ENCODE peak calls at places on chromosomes 1 and 21, in six cellular contexts. M is astrocyte, K is RWPE1, B is AG04450, E is ovary, W is hepatocyte. T is an unnamed sample.

GRCh38 chr1:151819951-151820623 is 11.5 kb downstream of the RORC start:
- DNase-seq in W (no peak), E (no peak), B (no peak), M (no peak), K (peak), T (peak)

GRCh38 chr1:23422313-23422877 is 2.2 kb downstream of the TCEA3 start:
- DNase-seq in W (peak), E (peak), B (peak), K (no peak), M (peak), T (peak)

GRCh38 chr1:167645625-167646410 is 15.8 kb downstream of the RCSD1 start:
- DNase-seq in W (no peak), B (no peak), E (no peak), K (no peak), M (no peak), T (no peak)

GRCh38 chr1:245829861-245830260 is 675.1 kb downstream of the KIF26B start:
- DNase-seq in E (no peak), K (no peak), M (peak), B (no peak), W (no peak), T (no peak)

GRCh38 chr1:16092097-16092922 is 18.9 kb upstream of the FAM131C start:
- DNase-seq in W (no peak), E (no peak), K (no peak), B (no peak), M (no peak), T (no peak)

GRCh38 chr1:38125837-38126520 is 79.4 kb upstream of the POU3F1 start:
- DNase-seq in M (no peak), W (no peak), K (peak), E (no peak), B (no peak), T (no peak)

GRCh38 chr1:33725037-33725436 is 138.8 kb upstream of the HMGB4 start:
- DNase-seq in M (no peak), K (no peak), W (no peak), B (no peak), E (no peak), T (no peak)

GRCh38 chr1:185144233-185144632 is 12.5 kb downstream of the TRMT1L start:
- DNase-seq in W (no peak), M (peak), B (peak), K (peak), E (no peak), T (no peak)

GRCh38 chr1:162709132-162709860 is 77.0 kb downstream of the DDR2 start:
- DNase-seq in K (no peak), E (no peak), M (no peak), W (no peak), B (no peak), T (no peak)
- H3K27ac ChIP-seq in K (no peak), E (peak), M (no peak), W (no peak), B (no peak), T (peak)

DNA sequence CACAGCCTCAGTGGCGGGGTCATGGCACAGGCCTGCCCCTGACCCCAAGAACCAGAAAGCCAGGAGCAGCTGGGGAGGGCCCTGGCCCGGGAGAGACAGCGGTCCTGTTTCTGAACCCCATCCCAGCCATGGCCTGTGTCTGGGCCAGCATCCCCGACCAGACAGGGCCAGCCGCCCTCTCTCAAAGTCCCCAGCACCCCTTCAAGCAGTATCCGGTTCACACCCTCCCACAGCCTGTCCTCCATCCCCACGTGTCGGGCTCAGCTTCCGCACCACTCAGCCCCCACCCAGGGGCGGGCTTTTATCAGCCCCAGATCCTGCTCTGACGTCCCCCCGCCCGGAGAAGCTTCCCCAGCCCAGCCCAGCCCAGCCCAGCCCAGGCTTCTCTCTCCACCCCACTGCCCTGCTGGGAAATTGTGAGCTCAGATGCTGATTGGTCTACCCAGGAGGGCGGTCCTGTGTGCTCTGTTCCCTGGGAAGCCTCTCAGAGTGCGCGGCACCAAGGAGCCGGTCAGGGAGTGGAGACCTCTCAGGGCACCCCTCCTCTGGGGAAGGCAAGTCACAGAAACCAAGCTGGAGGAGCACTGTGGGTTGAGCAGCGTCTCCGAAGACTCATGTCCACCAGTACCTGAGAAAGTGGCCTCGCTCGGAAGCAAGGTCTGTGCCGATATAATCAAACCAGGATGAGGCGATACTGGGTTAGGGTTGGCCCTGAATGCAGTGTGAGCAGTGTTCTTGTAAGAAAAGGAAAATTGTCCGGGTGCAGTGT is 4.7 kb upstream of the FAAP20 start:
- DNase-seq in K (peak), M (peak), B (peak), E (peak), W (peak), T (peak)
- H3K27ac ChIP-seq in K (peak), M (peak), B (peak), E (peak), W (peak), T (peak)

DNA sequence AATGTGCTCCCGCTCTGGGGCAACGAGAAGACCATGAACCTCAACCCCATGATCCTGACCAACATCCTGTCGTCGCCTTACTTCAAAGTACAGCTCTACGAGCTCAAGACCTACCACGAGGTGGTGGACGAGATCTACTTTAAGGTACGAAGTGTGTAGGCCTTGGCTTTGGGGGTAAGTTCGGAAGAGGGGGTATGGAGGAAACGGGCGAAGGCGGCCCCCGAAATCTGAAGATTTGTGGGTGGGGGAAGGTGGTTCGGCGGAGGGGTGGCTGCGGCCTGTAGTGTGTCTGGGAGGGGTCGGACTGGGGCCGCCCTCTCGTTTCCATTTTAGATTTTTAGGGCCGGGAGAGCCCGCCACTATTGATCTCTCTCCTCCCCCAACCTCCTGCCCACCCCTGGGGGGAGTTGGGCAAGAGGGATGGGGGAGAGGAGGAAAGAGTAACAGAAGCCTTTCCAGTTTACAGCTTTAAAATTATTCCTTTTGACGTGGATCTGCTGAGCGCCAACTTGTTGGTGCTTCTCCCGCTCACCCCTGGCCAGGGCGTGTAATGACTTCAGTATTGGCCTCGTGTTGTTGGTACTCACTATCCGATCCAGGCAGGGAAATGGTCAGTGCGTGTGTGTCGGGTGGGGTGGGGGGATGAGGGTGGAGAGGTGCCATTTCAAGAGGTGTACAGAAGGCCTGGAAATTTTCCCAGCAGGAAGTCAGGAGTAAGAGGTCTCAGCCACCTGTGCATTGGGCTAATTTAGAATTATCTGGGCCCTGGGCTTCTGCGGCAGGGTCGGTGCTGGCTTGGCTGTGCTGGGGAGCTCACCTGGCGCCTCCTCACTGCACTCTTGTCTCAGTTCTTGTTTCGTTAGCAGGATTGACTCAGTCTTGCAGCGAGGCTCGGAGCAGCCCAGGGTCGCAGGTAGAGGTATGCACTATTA is 880 bp downstream of the PRPF38B start:
- DNase-seq in B (peak), K (peak), W (peak), E (no peak), M (peak), T (peak)
- H3K27ac ChIP-seq in B (peak), K (peak), W (peak), E (peak), M (peak), T (peak)

GRCh38 chr1:42933060-42933586 is 25.5 kb downstream of the SLC2A1 start:
- DNase-seq in M (no peak), K (no peak), B (no peak), W (no peak), E (no peak), T (no peak)
- H3K27ac ChIP-seq in M (no peak), K (peak), B (no peak), W (peak), E (no peak), T (peak)

DNA sequence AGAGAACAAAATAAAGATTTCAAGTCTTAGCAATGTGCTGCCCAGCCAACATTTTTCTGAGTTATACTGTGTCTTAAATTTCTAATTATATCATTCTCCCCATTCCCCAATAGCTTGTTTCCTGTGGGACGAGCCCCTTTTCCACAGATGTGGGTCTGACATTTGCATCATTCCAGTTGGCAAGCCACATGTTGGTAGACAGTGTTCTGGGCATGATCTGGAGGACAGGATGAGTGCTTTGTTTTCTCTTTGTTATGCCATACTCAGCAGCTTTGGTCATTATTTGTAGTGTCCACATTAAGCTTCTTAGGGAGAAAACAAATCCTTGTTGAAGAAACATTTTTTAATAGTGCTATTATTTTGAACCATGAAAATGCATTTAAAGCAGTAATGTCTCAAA is 32.9 kb downstream of the MTARC1 start:
- DNase-seq in B (no peak), E (no peak), K (no peak), M (no peak), W (no peak), T (no peak)
- H3K27ac ChIP-seq in B (no peak), E (no peak), K (no peak), M (no peak), W (no peak), T (no peak)

GRCh38 chr21:42218836-42219605 is at the start of gene ABCG1:
- DNase-seq in E (no peak), K (peak), W (peak), M (no peak), B (no peak), T (peak)
- H3K27ac ChIP-seq in E (peak), K (peak), W (peak), M (no peak), B (no peak), T (peak)